ENCODE peak calls at places on chromosomes 2 and 18, in nine cellular contexts. X, A, Y, J, K, R, M, T and L are unnamed samples.

GRCh38 chr2:48400553-48401179 is 129.3 kb upstream of the STON1 start:
- DNase-seq in X (no peak), A (no peak), Y (no peak), J (no peak), K (no peak), R (no peak), M (no peak), T (no peak), L (no peak)

GRCh38 chr2:111654829-111655228 is 229.2 kb downstream of the ANAPC1 start:
- DNase-seq in X (no peak), A (no peak), Y (no peak), J (no peak), K (no peak), R (no peak), M (no peak), T (no peak), L (no peak)

GRCh38 chr18:32714571-32715148 is 58.2 kb downstream of the KLHL14 start:
- DNase-seq in X (peak; percentile 32), A (peak; percentile 4), Y (peak; percentile 60), J (no peak), K (peak; percentile 60), R (peak; percentile 36), M (no peak), T (no peak), L (no peak)

GRCh38 chr2:223222397-223222796 is 170.4 kb downstream of the KCNE4 start:
- DNase-seq in X (no peak), A (peak; percentile 16), Y (peak; percentile 52), J (no peak), K (no peak), R (no peak), M (no peak), T (no peak), L (no peak)

GRCh38 chr2:15634846-15635490 is 43.3 kb downstream of the DDX1 start:
- DNase-seq in X (no peak), A (no peak), Y (peak; percentile 56), J (no peak), K (no peak), R (no peak), M (no peak), T (no peak), L (no peak)

GRCh38 chr2:7725132-7725849 is 808.1 kb downstream of the RNF144A start:
- DNase-seq in X (no peak), A (no peak), Y (no peak), J (no peak), K (no peak), R (no peak), M (no peak), T (no peak), L (no peak)

GRCh38 chr2:235156055-235156454 is 204.2 kb downstream of the SH3BP4 start:
- DNase-seq in X (no peak), A (no peak), Y (no peak), J (no peak), K (no peak), R (no peak), M (no peak), T (no peak), L (no peak)

GRCh38 chr2:127075821-127076220 is 31.1 kb downstream of the BIN1 start:
- DNase-seq in X (no peak), A (no peak), Y (no peak), J (no peak), K (no peak), R (no peak), M (no peak), T (no peak), L (no peak)

GRCh38 chr2:217331577-217332139 is 471.8 kb upstream of the TNP1 start:
- DNase-seq in X (peak; percentile 29), A (peak; percentile 88), Y (peak; percentile 97), J (peak; percentile 63), K (no peak), R (no peak), M (no peak), T (no peak), L (no peak)

GRCh38 chr18:26696318-26696717 is 148.0 kb upstream of the KCTD1 start:
- DNase-seq in X (no peak), A (no peak), Y (no peak), J (no peak), K (no peak), R (no peak), M (no peak), T (no peak), L (no peak)

DNA sequence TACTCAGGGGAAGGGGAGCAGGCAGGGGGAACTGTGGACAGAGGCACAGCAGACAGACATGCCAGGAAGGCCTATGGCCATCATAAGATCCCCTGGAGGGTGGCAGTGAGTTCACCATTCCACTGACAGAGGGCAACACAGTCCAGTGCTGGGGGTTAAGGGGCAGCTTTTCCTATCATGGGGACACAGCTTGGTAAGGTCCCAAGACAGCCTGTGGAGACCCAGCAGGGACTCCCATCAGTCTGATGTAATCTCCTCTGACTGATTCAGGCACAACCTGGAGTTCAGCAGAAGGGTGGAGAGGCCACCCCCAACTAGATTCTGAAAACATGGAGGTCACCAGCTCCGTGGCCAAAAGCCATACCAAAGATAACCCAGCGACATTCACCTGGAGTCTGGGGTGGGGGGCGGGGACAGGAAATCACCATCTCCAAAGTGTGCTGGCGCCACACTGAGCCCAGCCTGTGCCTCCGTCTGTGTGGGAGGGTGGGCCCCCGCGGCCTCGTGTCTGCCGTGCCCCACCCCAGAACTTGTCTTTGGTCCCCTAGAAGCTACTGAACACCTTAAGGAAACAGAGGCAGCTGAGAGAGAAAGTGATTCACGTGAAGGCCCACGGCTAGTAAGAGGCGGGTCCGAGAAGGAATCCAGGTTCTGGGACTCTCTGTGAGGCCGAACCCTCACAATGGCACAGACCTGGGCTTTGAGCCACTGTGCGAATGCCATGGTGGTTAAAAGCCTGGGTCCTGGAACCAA is 28.6 kb downstream of the DNMT3A start:
- DNase-seq in X (no peak), A (no peak), Y (no peak), J (no peak), K (no peak), R (no peak), M (no peak), T (no peak), L (no peak)
- H3K4me1 ChIP-seq in X (peaks cover 38% of the 10 kb centered on the region), A (peaks cover 20% of the 10 kb centered on the region), Y (no peaks in the 10 kb centered on the region), J (peaks cover 34% of the 10 kb centered on the region), K (no peaks in the 10 kb centered on the region), R (peaks cover 65% of the 10 kb centered on the region), M (peaks cover 79% of the 10 kb centered on the region), T (peaks cover 44% of the 10 kb centered on the region), L (peaks cover 85% of the 10 kb centered on the region)

GRCh38 chr18:49225160-49225559 is 235.3 kb downstream of the DYM start:
- DNase-seq in X (no peak), A (no peak), Y (peak; percentile 79), J (no peak), K (no peak), R (no peak), M (no peak), T (no peak), L (no peak)

GRCh38 chr18:49226935-49227334 is 233.5 kb downstream of the DYM start:
- DNase-seq in X (no peak), A (no peak), Y (no peak), J (no peak), K (no peak), R (no peak), M (no peak), T (no peak), L (no peak)

GRCh38 chr18:49227456-49227855 is 233.0 kb downstream of the DYM start:
- DNase-seq in X (no peak), A (no peak), Y (no peak), J (no peak), K (no peak), R (no peak), M (no peak), T (no peak), L (no peak)

GRCh38 chr18:49228182-49228581 is 232.3 kb downstream of the DYM start:
- DNase-seq in X (no peak), A (no peak), Y (no peak), J (no peak), K (no peak), R (no peak), M (no peak), T (no peak), L (no peak)

DNA sequence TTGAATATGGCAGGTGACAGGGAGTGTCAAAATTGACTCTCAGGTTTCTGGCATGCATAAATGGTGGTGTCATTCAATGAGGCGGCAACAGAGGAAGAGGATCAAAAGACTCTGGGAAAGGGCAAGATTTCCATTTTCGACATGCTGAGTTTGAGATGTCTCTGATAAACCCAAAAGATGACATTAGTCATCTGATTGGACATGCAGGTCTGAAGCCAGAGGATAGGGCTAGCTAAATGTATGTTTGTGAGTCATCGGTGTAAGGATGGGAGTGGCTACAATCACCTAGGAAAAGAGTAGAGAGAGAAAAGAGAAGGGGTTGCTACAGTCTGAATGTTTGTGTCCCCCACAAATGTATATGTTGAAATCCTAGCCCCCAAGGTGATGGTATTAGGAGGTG is 236.3 kb downstream of the DYM start:
- DNase-seq in X (no peak), A (no peak), Y (peak; percentile 7), J (no peak), K (no peak), R (no peak), M (no peak), T (no peak), L (no peak)
- H3K4me1 ChIP-seq in X (no peaks in the 10 kb centered on the region), A (no peaks in the 10 kb centered on the region), Y (no peaks in the 10 kb centered on the region), J (no peaks in the 10 kb centered on the region), K (no peaks in the 10 kb centered on the region), R (peaks cover 6% of the 10 kb centered on the region), M (no peaks in the 10 kb centered on the region), T (no peaks in the 10 kb centered on the region), L (no peaks in the 10 kb centered on the region)

DNA sequence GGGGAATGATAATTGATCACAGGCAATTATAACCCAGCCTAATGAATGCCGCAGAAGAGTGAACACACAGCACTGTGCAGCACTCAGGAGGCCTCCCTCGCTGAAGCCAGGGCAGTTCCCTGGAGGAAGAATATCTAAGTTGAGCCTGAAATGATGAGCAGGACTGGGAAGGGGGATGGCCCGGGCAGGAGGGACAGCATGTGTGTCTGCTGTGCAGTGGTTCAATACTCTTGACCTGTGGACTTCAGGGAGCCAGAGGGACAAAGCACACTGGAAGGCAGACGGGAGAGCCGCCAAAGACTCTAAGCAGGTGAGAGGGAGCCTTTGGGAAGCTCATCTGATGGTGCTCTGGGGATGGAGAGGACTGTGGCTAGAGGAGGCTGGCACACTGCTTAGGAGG is 62.6 kb downstream of the ARHGEF4 start:
- DNase-seq in X (no peak), A (no peak), Y (no peak), J (no peak), K (no peak), R (no peak), M (no peak), T (no peak), L (no peak)
- H3K4me1 ChIP-seq in X (no peaks in the 10 kb centered on the region), A (peaks cover 3% of the 10 kb centered on the region), Y (no peaks in the 10 kb centered on the region), J (no peaks in the 10 kb centered on the region), K (no peaks in the 10 kb centered on the region), R (no peaks in the 10 kb centered on the region), M (no peaks in the 10 kb centered on the region), T (no peaks in the 10 kb centered on the region), L (no peaks in the 10 kb centered on the region)

DNA sequence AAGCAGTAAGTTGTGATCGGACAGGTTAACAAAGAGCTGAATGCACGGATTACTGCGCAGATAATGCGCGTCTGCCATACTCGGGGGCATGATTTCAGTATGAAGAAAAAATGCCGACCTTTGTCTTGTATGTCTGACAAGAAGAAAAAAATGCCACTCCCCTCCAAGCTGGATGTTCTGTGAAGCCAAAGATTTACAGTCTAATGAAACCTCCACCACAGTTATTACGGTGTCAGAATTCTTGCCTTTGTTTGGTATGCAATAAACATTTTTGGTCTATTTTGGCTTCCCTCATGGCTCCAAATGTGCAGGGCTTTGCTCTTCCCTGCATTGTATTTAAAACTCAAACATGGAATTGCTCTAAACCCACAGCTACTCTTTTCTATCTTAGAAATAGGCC is 72.2 kb upstream of the THUMPD2 start:
- DNase-seq in X (no peak), A (no peak), Y (peak; percentile 58), J (no peak), K (no peak), R (no peak), M (no peak), T (no peak), L (no peak)
- H3K4me1 ChIP-seq in X (no peaks in the 10 kb centered on the region), A (peaks cover 24% of the 10 kb centered on the region), Y (no peaks in the 10 kb centered on the region), J (no peaks in the 10 kb centered on the region), K (peaks cover 15% of the 10 kb centered on the region), R (peaks cover 13% of the 10 kb centered on the region), M (peaks cover 7% of the 10 kb centered on the region), T (no peaks in the 10 kb centered on the region), L (peaks cover 18% of the 10 kb centered on the region)